ENCODE peak calls at places on chromosomes 4 and X, in ten cellular contexts. E is tibial nerve; D is H9; X is CD4-positive, alpha-beta T cell; W is epithelial cell of esophagus; V is AG09319; C is fibroblast of lung; R is mesothelial cell of epicardium; S is endothelial cell; A is ovary. L is an unnamed sample.

GRCh38 chr4:41537267-41537890 is 578 bp upstream of the LIMCH1 start:
- DNase-seq in E (no peak), D (no peak), X (no peak), W (no peak), V (no peak), C (peak; percentile 12), R (no peak), S (no peak), A (no peak), L (no peak)

GRCh38 chr4:55871299-55871800 is 17.9 kb downstream of the EXOC1 start:
- DNase-seq in E (no peak), D (no peak), X (no peak), W (no peak), V (no peak), C (no peak), R (no peak), S (no peak), A (no peak), L (no peak)

GRCh38 chr4:158316264-158316663 is 106.0 kb downstream of the TMEM144 start:
- DNase-seq in E (no peak), D (no peak), X (no peak), W (no peak), V (no peak), C (peak; percentile 69), R (no peak), S (no peak), A (no peak), L (no peak)

GRCh38 chr4:792729-793108 is 33.2 kb downstream of the CPLX1 start:
- DNase-seq in E (no peak), D (no peak), X (no peak), W (no peak), V (no peak), C (no peak), R (no peak), S (no peak), A (no peak), L (no peak)

GRCh38 chr4:172073590-172073989 is 260.4 kb downstream of the GALNTL6 start:
- DNase-seq in E (no peak), D (no peak), X (no peak), W (no peak), V (no peak), C (no peak), R (no peak), S (no peak), A (no peak), L (no peak)

GRCh38 chr4:40261246-40262078 is 64.6 kb downstream of the RHOH start:
- DNase-seq in E (no peak), D (no peak), X (no peak), W (no peak), V (no peak), C (no peak), R (no peak), S (no peak), A (no peak), L (no peak)

GRCh38 chr4:185892165-185892564 is 80.2 kb upstream of the SORBS2 start:
- DNase-seq in E (no peak), D (no peak), X (no peak), W (no peak), V (no peak), C (no peak), R (no peak), S (no peak), A (no peak), L (no peak)

GRCh38 chr4:140070369-140070768 is 83.6 kb downstream of the MAML3 start:
- DNase-seq in E (no peak), D (no peak), X (no peak), W (no peak), V (no peak), C (no peak), R (no peak), S (no peak), A (no peak), L (no peak)

GRCh38 chr4:73419106-73420038 is 15.3 kb downstream of the ALB start:
- DNase-seq in E (no peak), D (no peak), X (no peak), W (no peak), V (no peak), C (no peak), R (no peak), S (no peak), A (no peak), L (no peak)

GRCh38 chr4:90118547-90119211 is 8.5 kb upstream of the CCSER1 start:
- DNase-seq in E (no peak), D (no peak), X (no peak), W (no peak), V (no peak), C (no peak), R (no peak), S (no peak), A (no peak), L (no peak)
- TF ChIP-seq CTCF in E (no peak), D (no peak), X (no peak), W (no peak), V (no peak), C (no peak), R (no peak), S (no peak), A (no peak), L (no peak)

GRCh38 chrX:152925835-152926234 is 28.0 kb downstream of the ZNF185 start:
- DNase-seq in E (no peak), D (no peak), X (no peak), W (no peak), V (no peak), C (no peak), R (no peak), S (no peak), A (no peak), L (no peak)
- TF ChIP-seq CTCF in E (no peak), D (no peak), X (no peak), W (no peak), V (no peak), C (no peak), R (no peak), S (no peak), A (no peak), L (no peak)

GRCh38 chr4:134645778-134646177 is 444.2 kb upstream of the PABPC4L start:
- DNase-seq in E (no peak), D (no peak), X (no peak), W (no peak), V (no peak), C (no peak), R (no peak), S (no peak), A (no peak), L (no peak)

DNA sequence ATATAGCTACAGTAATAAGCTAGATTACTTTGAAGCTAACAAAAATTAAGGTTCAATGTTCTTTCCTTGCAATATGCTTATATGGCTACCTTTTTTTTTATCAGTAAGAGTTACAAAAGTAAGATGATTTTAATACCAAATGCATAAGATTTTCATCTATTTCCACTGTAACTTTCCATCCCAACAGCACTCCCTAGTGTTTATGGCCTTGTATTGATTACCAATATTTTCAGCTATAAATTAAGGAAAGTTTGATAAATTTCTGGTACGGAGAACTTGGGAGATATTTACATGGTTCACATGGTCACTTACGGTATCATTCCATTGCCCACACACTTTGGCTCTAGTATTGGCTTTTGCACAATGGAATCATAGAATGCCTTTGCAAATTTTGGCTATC is 448.9 kb upstream of the PABPC4L start:
- DNase-seq in E (no peak), D (no peak), X (no peak), W (no peak), V (no peak), C (no peak), R (no peak), S (no peak), A (no peak), L (no peak)
- TF ChIP-seq CTCF in E (no peak), D (peak; percentile 55), X (no peak), W (no peak), V (no peak), C (no peak), R (no peak), S (peak; percentile 25), A (no peak), L (no peak)

GRCh38 chrX:24243692-24244091 is 70.2 kb downstream of the SUPT20HL2 start:
- DNase-seq in E (no peak), D (no peak), X (no peak), W (no peak), V (peak; percentile 67), C (no peak), R (no peak), S (no peak), A (no peak), L (no peak)

GRCh38 chrX:24242649-24243556 is 71.0 kb downstream of the SUPT20HL2 start:
- DNase-seq in E (peak; percentile 71), D (no peak), X (no peak), W (no peak), V (peak; percentile 97), C (peak; percentile 18), R (no peak), S (no peak), A (peak; percentile 27), L (peak; percentile 12)

GRCh38 chrX:24248042-24248441 is 65.8 kb downstream of the SUPT20HL2 start:
- DNase-seq in E (no peak), D (no peak), X (no peak), W (no peak), V (no peak), C (no peak), R (no peak), S (no peak), A (no peak), L (no peak)

GRCh38 chrX:24241822-24242648 is 71.8 kb downstream of the SUPT20HL2 start:
- DNase-seq in E (no peak), D (no peak), X (no peak), W (peak; percentile 25), V (no peak), C (peak; percentile 27), R (no peak), S (no peak), A (no peak), L (no peak)

DNA sequence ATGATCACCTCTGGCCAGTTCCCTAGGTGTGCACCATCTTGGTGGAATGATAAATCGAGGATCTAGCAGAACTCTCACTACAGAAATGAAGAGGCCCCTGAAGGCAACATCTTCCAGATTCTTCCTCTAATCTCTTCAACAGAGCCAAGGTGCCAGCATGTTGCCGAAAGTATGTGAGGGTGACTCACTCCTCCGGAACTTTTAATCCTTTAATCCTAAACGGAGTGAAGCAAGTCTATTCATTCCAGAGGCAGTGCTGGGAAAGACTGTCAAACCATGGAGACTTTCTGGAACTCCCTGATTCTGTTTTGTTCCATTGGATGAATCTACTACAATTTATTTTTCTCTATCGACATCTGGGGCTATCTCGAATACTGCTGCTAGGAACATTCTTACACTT is 68.7 kb downstream of the SUPT20HL2 start:
- DNase-seq in E (no peak), D (no peak), X (no peak), W (peak; percentile 79), V (peak; percentile 52), C (peak; percentile 71), R (no peak), S (no peak), A (no peak), L (no peak)
- TF ChIP-seq CTCF in E (no peak), D (no peak), X (no peak), W (no peak), V (no peak), C (no peak), R (no peak), S (no peak), A (no peak), L (no peak)

DNA sequence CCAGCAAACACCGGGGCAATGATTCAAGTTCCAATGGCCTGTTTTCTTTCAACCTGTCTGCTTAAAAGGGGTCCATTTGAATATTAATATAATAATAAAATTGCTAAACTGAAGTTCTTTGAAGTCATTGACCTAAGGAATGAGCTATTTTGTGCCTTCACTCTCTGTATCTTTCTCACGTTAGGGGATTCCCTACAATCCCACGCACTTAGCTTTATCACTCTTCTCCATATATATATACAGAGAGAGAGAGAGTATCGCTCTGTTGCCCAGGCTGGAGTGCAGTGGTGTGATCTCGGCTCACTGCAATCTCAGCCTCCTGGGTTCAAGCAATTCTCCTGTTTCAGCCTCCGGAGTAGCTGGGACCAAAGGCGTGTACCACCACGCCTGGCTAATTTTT is 83.9 kb upstream of the NWD2 start:
- DNase-seq in E (no peak), D (no peak), X (no peak), W (no peak), V (no peak), C (no peak), R (no peak), S (no peak), A (no peak), L (no peak)
- TF ChIP-seq CTCF in E (no peak), D (no peak), X (no peak), W (no peak), V (no peak), C (no peak), R (no peak), S (no peak), A (no peak), L (no peak)